ENCODE peak calls at places on chromosome 22, in six cellular contexts. B is pancreas; J is K562; H is GM12865; Z is cardiac fibroblast; L is CD8-positive, alpha-beta T cell. A is an unnamed sample.
A peak's percentile ranks its signal among the peaks of the same experiment; 100 is the strongest.

GRCh38 chr22:20523118-20523983 is 15.9 kb downstream of the MED15 start:
- DNase-seq in J (peak; percentile 77), H (peak; percentile 53), L (no peak), Z (peak; percentile 57), B (no peak), A (no peak)

GRCh38 chr22:20296598-20296997 is 23.3 kb downstream of the DGCR6L start:
- DNase-seq in L (no peak), J (no peak), H (no peak), B (no peak), Z (no peak), A (peak; percentile 29)

GRCh38 chr22:40203568-40203967 is 25.8 kb downstream of the TNRC6B start:
- DNase-seq in H (peak; percentile 70), Z (no peak), B (no peak), L (peak; percentile 57), J (no peak), A (no peak)

GRCh38 chr22:46581580-46582244 is 38.5 kb upstream of the GRAMD4 start:
- DNase-seq in L (no peak), B (no peak), H (no peak), Z (no peak), J (no peak), A (no peak)

GRCh38 chr22:37063436-37064420 is 12.2 kb downstream of the KCTD17 start:
- DNase-seq in H (no peak), Z (no peak), J (no peak), B (no peak), L (peak; percentile 59), A (no peak)

GRCh38 chr22:46602025-46602424 is 18.2 kb upstream of the GRAMD4 start:
- DNase-seq in J (no peak), B (no peak), L (no peak), Z (no peak), H (no peak), A (no peak)

GRCh38 chr22:20117656-20118571 is 888 bp upstream of the TRMT2A start:
- DNase-seq in Z (peak; percentile 25), B (no peak), J (peak; percentile 97), L (peak; percentile 59), H (peak; percentile 61), A (peak; percentile 43)

GRCh38 chr22:20674998-20675397 is 98.9 kb upstream of the SERPIND1 start:
- DNase-seq in L (no peak), Z (no peak), H (no peak), J (no peak), B (no peak), A (no peak)

GRCh38 chr22:32905400-32905799 is 103.9 kb downstream of the TIMP3 start:
- DNase-seq in Z (peak; percentile 24), H (no peak), L (no peak), B (no peak), J (no peak), A (no peak)

GRCh38 chr22:32558681-32559355 is 84.2 kb downstream of the FBXO7 start:
- DNase-seq in Z (peak; percentile 56), L (no peak), B (no peak), H (no peak), J (no peak), A (peak; percentile 39)

GRCh38 chr22:33024626-33025025 is 33.6 kb downstream of the SYN3 start:
- DNase-seq in J (no peak), Z (peak; percentile 8), L (no peak), H (no peak), B (no peak), A (no peak)

GRCh38 chr22:25030636-25031035 is 78.1 kb downstream of the KIAA1671 start:
- DNase-seq in B (no peak), H (no peak), J (no peak), Z (no peak), L (no peak), A (no peak)

GRCh38 chr22:33579448-33580093 is 340.7 kb downstream of the LARGE1 start:
- DNase-seq in L (no peak), H (peak; percentile 76), J (peak; percentile 30), B (peak; percentile 54), Z (peak; percentile 50), A (peak; percentile 78)

GRCh38 chr22:46656856-46657654 is 36.9 kb downstream of the GRAMD4 start:
- DNase-seq in B (no peak), J (no peak), L (no peak), H (no peak), Z (no peak), A (no peak)

GRCh38 chr22:40764743-40765441 is 54.3 kb downstream of the SLC25A17 start:
- DNase-seq in J (no peak), B (no peak), H (peak; percentile 71), Z (no peak), L (peak; percentile 52), A (no peak)

GRCh38 chr22:46737105-46737975 is 712 bp downstream of the CERK start:
- DNase-seq in Z (peak; percentile 33), B (no peak), J (peak; percentile 70), H (peak; percentile 78), L (peak; percentile 71), A (peak; percentile 36)

GRCh38 chr22:39179401-39179827 is 26.9 kb upstream of the CBX7 start:
- DNase-seq in J (peak; percentile 35), B (no peak), L (no peak), H (no peak), Z (no peak), A (peak; percentile 43)

GRCh38 chr22:20750461-20751184 is 23.3 kb upstream of the SERPIND1 start:
- DNase-seq in L (no peak), J (peak; percentile 70), H (peak; percentile 86), Z (peak; percentile 79), B (peak; percentile 32), A (peak; percentile 22)

GRCh38 chr22:17842386-17842785 is 68.1 kb upstream of the BID start:
- DNase-seq in J (no peak), Z (no peak), B (no peak), H (no peak), L (peak; percentile 55), A (no peak)

GRCh38 chr22:27670701-27671412 is 130.7 kb downstream of the MN1 start:
- DNase-seq in B (peak; percentile 59), J (peak; percentile 79), H (no peak), Z (peak; percentile 56), L (no peak), A (peak; percentile 94)

DNA sequence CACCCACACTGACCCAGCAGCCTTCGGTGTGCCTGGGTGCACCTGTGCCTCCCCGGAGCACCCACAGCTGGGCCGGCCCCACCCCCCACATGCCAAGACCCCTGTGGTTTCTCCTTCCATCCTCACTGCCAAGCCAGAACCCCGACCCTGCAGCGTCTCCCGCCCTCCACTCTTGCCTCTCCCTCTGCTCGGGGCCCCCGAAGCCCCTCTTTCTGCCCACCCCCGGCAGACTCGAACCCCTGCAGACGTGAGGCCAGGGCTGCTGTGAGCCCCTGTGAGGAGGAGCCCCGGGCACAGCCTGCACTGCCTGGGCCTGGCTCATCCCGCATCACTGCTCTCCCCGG is 521.1 kb downstream of the BRD1 start:
- DNase-seq in L (no peak), Z (no peak), J (no peak), H (no peak), B (peak; percentile 10), A (no peak)
- H3K4me3 ChIP-seq in L (no peak overlapping the region), Z (no peak overlapping the region), J (no peak overlapping the region), H (no peak overlapping the region), B (no peak overlapping the region), A (no peak overlapping the region)

GRCh38 chr22:28977050-28977449 is 84.6 kb downstream of the C22orf31 start:
- DNase-seq in B (no peak), J (no peak), Z (no peak), L (no peak), H (no peak), A (peak; percentile 21)
- TF ChIP-seq CTCF in B (no peak), J (no peak), Z (no peak), L (no peak), H (no peak), A (no peak)

DNA sequence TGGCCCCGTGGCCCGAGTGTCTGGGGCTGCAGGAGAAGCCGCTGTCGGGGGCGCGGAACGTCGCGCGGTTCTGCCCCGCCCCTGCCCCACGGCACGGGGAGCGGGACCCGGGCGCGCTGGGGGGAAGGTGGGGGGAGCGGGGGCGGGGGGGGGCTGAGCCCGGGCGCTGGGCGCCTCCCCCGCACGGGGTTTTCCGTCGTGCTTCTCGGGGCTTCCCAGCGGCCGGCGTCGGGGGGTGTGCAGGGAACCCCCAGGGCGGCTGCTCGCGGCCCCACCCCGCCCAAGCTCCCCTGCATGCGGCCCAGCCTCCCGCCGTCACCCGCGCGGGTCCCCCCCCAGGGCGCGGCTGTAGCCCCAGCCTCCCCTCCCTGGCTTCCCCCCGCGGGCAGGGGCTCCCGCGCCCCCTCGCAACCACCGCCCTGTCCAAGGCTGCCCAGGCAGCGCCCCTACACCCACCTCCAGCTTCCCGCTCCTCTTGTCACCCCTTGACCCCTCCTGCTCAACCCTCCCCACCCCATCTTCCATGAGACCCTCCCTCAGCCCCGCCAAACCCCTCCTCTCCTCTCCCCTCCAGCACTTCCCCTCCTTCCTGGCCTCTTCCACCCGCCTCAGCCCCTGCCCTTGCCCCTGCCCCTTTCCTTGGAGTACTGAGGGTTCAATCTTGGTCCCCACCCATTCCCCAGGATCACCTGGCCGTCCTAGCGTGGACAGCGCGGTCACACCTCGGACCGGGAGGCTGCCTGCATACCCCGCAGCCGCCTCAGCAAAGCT is 1.7 kb downstream of the IL17REL start:
- DNase-seq in L (no peak), J (peak; percentile 64), B (no peak), Z (no peak), H (peak; percentile 78), A (no peak)
- H3K4me3 ChIP-seq in L (no peak overlapping the region), J (no peak overlapping the region), B (no peak overlapping the region), Z (no peak overlapping the region), H (peak overlapping the region; percentile 63), A (no peak overlapping the region)

GRCh38 chr22:41995211-41995610 is 3.4 kb upstream of the WBP2NL start:
- DNase-seq in L (no peak), J (no peak), H (peak; percentile 57), Z (no peak), B (no peak), A (peak; percentile 32)
- TF ChIP-seq CTCF in L (no peak), J (no peak), H (no peak), Z (no peak), B (no peak), A (no peak)

GRCh38 chr22:21816472-21816786 is 51.0 kb downstream of the MAPK1 start:
- DNase-seq in H (no peak), L (no peak), J (no peak), Z (no peak), B (no peak), A (no peak)
- H3K4me3 ChIP-seq in H (no peak overlapping the region), L (no peak overlapping the region), J (no peak overlapping the region), Z (no peak overlapping the region), B (no peak overlapping the region), A (no peak overlapping the region)

DNA sequence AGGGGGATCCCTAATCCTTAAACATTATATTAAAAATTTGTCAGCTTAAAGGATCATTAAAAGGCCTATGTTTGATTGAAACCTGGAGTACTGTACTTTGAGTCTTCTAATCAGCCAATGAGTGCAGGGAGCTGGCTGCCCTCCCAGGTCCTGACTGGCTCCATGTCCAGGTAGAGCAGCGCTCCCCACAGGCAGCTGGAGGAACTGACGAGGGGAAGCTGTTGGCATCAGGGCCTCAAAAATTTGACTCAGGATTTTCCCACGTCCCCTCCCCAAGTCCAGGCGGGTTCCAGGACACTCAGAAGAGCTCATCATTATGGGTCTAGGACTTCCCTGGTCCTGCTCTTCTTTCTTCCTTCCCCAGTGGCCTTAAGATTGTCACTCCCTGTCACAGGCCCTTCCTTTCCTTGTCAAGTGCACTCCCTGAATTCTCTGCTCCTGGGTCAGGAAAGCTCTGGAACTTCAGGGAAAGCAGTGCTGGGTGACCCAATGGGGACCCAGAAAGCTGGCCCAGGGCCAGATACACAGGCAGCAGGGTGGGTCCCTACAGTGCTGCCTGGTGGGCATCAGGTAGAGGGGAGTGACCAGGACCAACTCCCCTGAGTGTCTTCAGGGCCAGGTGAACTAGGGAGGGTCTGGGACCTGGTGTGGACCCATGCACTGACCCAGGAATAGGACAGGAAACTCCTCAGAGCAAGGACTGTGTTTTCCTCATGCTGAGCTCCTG is 65.5 kb downstream of the GGTLC2 start:
- DNase-seq in L (no peak), B (no peak), J (peak; percentile 100), H (no peak), Z (peak; percentile 9), A (no peak)
- TF ChIP-seq CTCF in L (no peak), B (no peak), J (no peak), H (peak; percentile 4), Z (peak; percentile 36), A (peak; percentile 30)

GRCh38 chr22:48186121-48186790 is 1423.8 kb downstream of the TBC1D22A start:
- DNase-seq in Z (no peak), H (no peak), J (no peak), B (no peak), L (no peak), A (no peak)
- H3K4me3 ChIP-seq in Z (no peak overlapping the region), H (no peak overlapping the region), J (no peak overlapping the region), B (no peak overlapping the region), L (no peak overlapping the region), A (no peak overlapping the region)

A was measured in cardiac muscle cell.